ENCODE peak calls at places on chromosomes 3 and 15, in four cellular contexts. V, I, X and Y are unnamed samples.

GRCh38 chr3:58049143-58049785 is 41.0 kb downstream of the FLNB start:
- DNase-seq in V (peak), X (no peak), I (peak), Y (no peak)

GRCh38 chr15:60128000-60128376 is 123.9 kb downstream of the FOXB1 start:
- DNase-seq in X (no peak), V (peak), I (no peak), Y (no peak)

GRCh38 chr3:172266103-172266502 is 182.2 kb downstream of the GHSR start:
- DNase-seq in I (no peak), V (no peak), X (no peak), Y (no peak)

GRCh38 chr3:149999421-149999820 is 28.7 kb upstream of the PFN2 start:
- DNase-seq in V (no peak), X (no peak), I (no peak), Y (no peak)

GRCh38 chr3:16402451-16402850 is 111.0 kb downstream of the RFTN1 start:
- DNase-seq in I (peak), V (peak), X (no peak), Y (no peak)

GRCh38 chr3:117660941-117661635 is 951.5 kb downstream of the TUSC7 start:
- DNase-seq in V (peak), X (no peak), I (peak), Y (no peak)

GRCh38 chr15:57237282-57237642 is 139.0 kb upstream of the CGNL1 start:
- DNase-seq in I (no peak), X (no peak), V (no peak), Y (no peak)

GRCh38 chr15:99365232-99365631 is 114.0 kb downstream of the LRRC28 start:
- DNase-seq in X (peak), I (no peak), V (no peak), Y (peak)

GRCh38 chr3:194257030-194257657 is 94.0 kb downstream of the CPN2 start:
- DNase-seq in I (no peak), V (no peak), X (no peak), Y (no peak)

GRCh38 chr3:108292905-108293328 is 3.4 kb upstream of the HHLA2 start:
- DNase-seq in V (no peak), X (peak), I (no peak), Y (peak)

GRCh38 chr3:41907330-41908073 is 54.4 kb downstream of the ULK4 start:
- DNase-seq in I (peak), X (no peak), V (peak), Y (no peak)

GRCh38 chr3:139738697-139739096 is 60.9 kb upstream of the NMNAT3 start:
- DNase-seq in I (no peak), V (no peak), X (no peak), Y (no peak)

GRCh38 chr3:72058493-72059081 is 273.6 kb upstream of the PROK2 start:
- DNase-seq in I (no peak), V (no peak), X (no peak), Y (no peak)

GRCh38 chr3:66816110-66816761 is 181.9 kb upstream of the KBTBD8 start:
- DNase-seq in I (peak), V (peak), X (peak), Y (no peak)

GRCh38 chr3:64084640-64085039 is 61.3 kb upstream of the PSMD6 start:
- DNase-seq in X (no peak), V (peak), I (peak), Y (no peak)

GRCh38 chr15:98570119-98570518 is 78.2 kb upstream of the IGF1R start:
- DNase-seq in V (no peak), I (no peak), X (no peak), Y (no peak)

DNA sequence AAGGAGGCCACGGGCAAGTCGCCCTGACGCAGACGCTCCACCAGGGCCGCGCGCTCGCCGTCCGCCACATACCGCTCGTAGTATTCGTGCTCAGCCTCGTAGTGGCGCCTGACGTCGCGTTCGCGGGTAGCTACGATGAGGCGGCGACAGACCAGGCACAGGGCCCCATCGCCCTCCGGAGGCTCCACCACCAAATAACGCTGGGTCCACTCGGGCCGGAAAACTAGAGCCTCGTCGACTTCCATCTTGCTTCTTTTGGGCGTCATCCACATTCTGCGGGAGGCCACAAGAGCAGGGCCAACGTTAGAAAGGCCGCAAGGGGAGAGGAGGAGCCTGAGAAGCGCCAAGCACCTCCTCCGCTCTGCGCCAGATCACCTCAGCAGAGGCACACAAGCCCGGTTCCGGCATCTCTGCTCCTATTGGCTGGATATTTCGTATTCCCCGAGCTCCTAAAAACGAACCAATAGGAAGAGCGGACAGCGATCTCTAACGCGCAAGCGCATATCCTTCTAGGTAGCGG is at the start of gene EPM2AIP1:
- DNase-seq in V (no peak), X (peak), I (no peak), Y (no peak)
- TF ChIP-seq CTCF in V (peak), X (peak), I (peak), Y (peak)

DNA sequence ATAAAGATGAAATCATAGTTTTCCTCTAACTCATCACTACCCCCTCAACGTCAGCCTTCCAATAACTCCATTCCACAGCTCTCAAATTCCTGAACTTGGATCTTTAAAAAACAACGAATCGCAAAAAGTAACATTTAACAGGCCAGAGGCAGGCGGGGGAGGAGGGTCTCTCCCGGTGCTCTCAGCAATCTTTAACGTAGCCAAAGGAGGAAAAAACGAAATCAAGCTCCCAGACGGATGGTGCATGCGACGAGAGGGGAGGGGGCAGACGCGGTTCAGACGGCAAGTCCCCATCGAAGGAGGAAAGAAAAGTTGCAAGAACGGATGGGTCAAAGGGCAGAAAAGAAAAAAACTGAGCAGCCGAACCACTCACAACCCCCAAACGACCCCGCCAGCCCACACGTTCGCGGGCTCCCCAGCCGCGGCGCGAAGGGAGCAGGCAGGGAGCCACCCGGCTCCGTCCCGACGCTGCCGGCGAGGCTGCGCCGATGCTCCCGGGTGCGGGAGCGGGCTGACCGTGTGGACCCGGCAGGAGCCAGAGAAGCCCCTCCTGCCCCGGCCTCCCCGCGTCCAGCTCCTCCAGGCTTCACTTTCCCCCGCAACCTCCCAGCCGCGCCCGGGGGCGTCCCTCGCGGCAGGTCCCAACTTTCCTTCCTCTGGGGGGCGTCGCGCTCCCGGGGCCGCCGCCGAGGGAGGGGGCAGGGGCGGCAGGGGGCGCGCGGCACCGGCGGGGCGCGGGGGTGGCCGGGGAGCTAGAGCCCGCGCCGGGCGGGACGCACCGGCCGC is 661 bp downstream of the PEAK1 start:
- DNase-seq in I (peak), X (peak), V (peak), Y (peak)
- TF ChIP-seq CTCF in I (peak), X (peak), V (no peak), Y (no peak)

DNA sequence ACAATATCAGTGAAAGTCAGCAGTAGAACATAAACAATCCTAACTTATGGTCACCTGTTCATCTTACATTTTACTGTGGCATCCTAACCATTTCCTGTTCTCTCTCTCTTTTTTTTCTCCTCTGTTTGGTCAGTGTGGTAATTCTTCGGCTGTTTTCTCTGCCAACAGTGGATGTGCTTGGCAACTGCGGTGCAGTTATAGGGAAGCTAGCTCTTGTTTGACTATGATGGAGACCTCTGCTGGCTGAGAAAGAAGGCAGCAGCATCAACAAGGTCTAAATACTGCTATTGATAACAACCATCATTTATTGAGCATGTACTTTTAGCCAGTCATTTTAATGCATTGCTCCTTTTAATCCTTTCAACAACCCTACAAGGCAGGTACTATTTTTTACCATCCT is 723 bp upstream of the DRD3 start:
- DNase-seq in X (no peak), V (peak), I (peak), Y (peak)
- TF ChIP-seq CTCF in X (peak), V (peak), I (peak), Y (peak)

GRCh38 chr3:144129536-144130214 is 158.1 kb downstream of the DIPK2A start:
- DNase-seq in V (no peak), I (no peak), X (no peak), Y (peak)

GRCh38 chr3:144127700-144128099 is 156.1 kb downstream of the DIPK2A start:
- DNase-seq in X (no peak), V (no peak), I (no peak), Y (no peak)

GRCh38 chr3:144128117-144128892 is 156.7 kb downstream of the DIPK2A start:
- DNase-seq in V (no peak), X (peak), I (peak), Y (peak)

GRCh38 chr3:144121661-144122060 is 150.0 kb downstream of the DIPK2A start:
- DNase-seq in X (no peak), I (no peak), V (no peak), Y (no peak)

GRCh38 chr3:144127014-144127413 is 155.4 kb downstream of the DIPK2A start:
- DNase-seq in I (peak), X (no peak), V (no peak), Y (no peak)
- TF ChIP-seq CTCF in I (no peak), X (no peak), V (no peak), Y (no peak)

GRCh38 chr3:48556796-48557626 is at the start of gene PFKFB4:
- DNase-seq in V (peak), X (peak), I (peak), Y (peak)

GRCh38 chr3:48561045-48561736 is 2.4 kb downstream of the UCN2 start:
- DNase-seq in V (peak), X (peak), I (peak), Y (peak)

GRCh38 chr3:48555949-48556795 is 431 bp downstream of the PFKFB4 start:
- DNase-seq in X (no peak), V (no peak), I (no peak), Y (peak)

GRCh38 chr3:48560648-48561018 is 2.9 kb downstream of the UCN2 start:
- DNase-seq in V (no peak), I (no peak), X (peak), Y (no peak)

DNA sequence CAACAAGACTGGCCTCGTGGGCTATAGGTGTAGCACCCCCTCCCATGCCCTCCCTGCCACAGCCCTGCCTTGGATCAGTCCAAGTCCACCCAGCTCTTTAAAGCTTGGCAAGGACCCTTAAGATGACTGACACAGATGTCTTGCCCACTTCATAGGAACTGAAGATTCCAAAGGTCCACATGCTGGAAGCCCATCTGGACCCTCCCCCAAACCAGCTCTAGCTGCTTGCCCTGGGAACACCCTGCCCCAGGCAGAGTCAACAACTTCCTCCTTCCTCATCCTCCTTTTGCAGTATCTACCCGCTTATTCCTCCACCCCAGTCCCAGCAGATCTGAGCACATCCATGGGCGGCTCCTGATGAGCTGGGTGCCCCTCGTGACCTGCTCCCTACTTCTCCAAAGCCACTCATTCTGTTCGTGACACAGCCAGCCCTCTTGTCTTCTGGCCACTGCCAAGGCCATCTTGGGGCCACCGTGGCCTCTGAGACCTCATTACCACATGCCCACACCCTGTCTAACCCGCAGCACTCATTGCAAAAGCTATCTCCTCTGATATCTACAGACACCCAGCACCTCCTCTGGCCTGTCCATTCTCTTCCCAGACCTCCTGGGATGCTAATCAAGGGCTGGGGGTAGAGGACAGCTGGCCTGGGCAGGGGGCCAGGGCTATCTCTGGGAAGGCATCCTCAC is 2.0 kb upstream of the PFKFB4 start:
- DNase-seq in I (no peak), X (no peak), V (no peak), Y (no peak)
- TF ChIP-seq CTCF in I (no peak), X (no peak), V (no peak), Y (no peak)

DNA sequence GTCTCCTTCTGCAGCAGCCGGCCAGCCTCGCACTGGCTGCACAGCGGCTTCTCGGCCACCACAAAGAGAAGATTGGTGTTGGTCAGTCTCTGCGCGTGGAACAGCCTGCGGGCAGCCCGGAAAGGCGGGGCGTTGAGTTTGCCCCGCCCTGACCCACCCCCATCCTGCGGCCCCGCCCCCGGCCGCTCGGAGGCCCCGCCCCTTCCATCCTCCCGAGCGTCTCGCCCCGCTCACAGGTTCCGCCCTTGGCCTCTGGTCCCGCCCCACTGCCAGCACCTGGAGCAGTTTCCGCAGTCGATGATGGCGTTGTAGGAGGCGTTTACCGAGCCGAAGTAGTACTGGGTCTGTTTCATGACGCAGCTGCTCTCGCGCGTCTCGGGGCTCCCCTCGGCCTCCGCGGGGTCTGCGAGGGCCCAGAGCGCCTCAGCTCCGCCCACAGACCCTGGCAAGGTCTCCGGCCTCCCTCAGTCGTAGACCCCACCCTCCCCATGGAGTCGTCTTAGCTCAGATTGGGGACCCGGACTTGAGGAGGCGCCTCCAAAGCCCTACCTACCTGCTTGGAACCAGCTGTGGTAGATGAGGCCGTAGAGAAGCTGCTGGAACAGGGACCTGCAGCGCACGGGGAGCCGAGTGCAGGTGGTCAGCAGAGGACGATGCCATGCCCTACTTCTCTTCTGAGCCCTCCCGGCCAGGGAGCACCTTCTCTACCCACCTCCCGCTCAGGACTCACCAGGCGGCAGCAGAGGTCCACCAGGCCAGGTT is 5.9 kb upstream of the TMEM115 start:
- DNase-seq in X (peak), V (peak), I (peak), Y (peak)
- TF ChIP-seq CTCF in X (no peak), V (no peak), I (no peak), Y (no peak)

DNA sequence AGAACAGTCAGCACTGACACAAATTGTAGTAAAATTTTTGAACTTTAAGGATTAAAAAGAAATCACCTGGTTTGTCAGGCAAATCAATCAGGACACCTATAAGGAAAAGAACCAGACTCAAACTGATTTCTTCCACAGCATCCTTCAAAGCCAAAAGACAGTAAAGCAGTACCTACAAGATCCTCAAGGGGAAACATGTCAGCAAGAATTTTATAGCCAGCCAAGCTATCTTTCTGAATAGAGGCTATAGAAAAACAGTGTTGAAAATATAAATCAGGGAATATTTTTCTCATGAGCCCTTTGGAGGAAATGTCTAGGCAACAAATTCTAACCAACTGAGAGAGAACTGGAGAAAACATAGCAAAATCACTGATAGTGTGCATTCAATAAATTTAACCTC is 301.4 kb upstream of the UBE2E2 start:
- DNase-seq in V (no peak), X (no peak), I (no peak), Y (no peak)
- TF ChIP-seq CTCF in V (no peak), X (no peak), I (no peak), Y (no peak)